ENCODE peak calls at places on chromosomes 3 and 15, in four cellular contexts. D is WTC11, Z is K562, F is HepG2. R is an unnamed sample.

GRCh38 chr3:147449669-147450068 is 40.5 kb downstream of the ZIC1 start:
- DNase-seq in F (no peak), D (no peak), Z (no peak), R (no peak)

GRCh38 chr3:171974986-171975837 is 64.2 kb upstream of the FNDC3B start:
- DNase-seq in F (no peak), D (no peak), Z (peak), R (no peak)

GRCh38 chr3:38165722-38166387 is 518 bp downstream of the OXSR1 start:
- DNase-seq in F (peak), D (no peak), Z (peak), R (peak)

GRCh38 chr3:61545716-61546115 is 15.7 kb upstream of the PTPRG start:
- DNase-seq in Z (no peak), F (no peak), D (no peak), R (no peak)

GRCh38 chr3:130705501-130705900 is 41.1 kb downstream of the PIK3R4 start:
- DNase-seq in Z (no peak), D (no peak), F (no peak), R (no peak)

GRCh38 chr3:130276203-130276803 is 69.2 kb upstream of the COL6A5 start:
- DNase-seq in D (no peak), F (peak), Z (peak), R (peak)

GRCh38 chr15:85688703-85689102 is 106.0 kb downstream of the KLHL25 start:
- DNase-seq in Z (no peak), F (no peak), D (no peak), R (no peak)

GRCh38 chr15:101407966-101408775 is 81.3 kb downstream of the PCSK6 start:
- DNase-seq in F (no peak), D (no peak), Z (no peak), R (no peak)

GRCh38 chr3:96000963-96001362 is 813.4 kb upstream of the EPHA6 start:
- DNase-seq in F (peak), Z (no peak), D (no peak), R (no peak)

GRCh38 chr15:85174521-85174920 is 192.9 kb downstream of the PDE8A start:
- DNase-seq in F (no peak), Z (no peak), D (no peak), R (no peak)

GRCh38 chr15:77715051-77715450 is 82.3 kb upstream of the LINGO1 start:
- DNase-seq in F (no peak), Z (no peak), D (no peak), R (no peak)

GRCh38 chr3:141326123-141326522 is 42.2 kb upstream of the ZBTB38 start:
- DNase-seq in F (no peak), D (no peak), Z (no peak), R (no peak)

GRCh38 chr15:82306791-82307713 is 42.2 kb downstream of the GOLGA6L10 start:
- DNase-seq in F (no peak), D (no peak), Z (no peak), R (no peak)

GRCh38 chr15:37885651-37886050 is 48.8 kb upstream of the TMCO5A start:
- DNase-seq in F (no peak), D (no peak), Z (no peak), R (no peak)

GRCh38 chr15:58043192-58043903 is 22.2 kb downstream of the ALDH1A2 start:
- DNase-seq in F (peak), D (peak), Z (no peak), R (peak)

GRCh38 chr15:70096215-70096974 is 1.3 kb downstream of the TLE3 start:
- DNase-seq in Z (peak), F (no peak), D (peak), R (peak)

GRCh38 chr3:81434171-81434570 is 327.3 kb downstream of the GBE1 start:
- DNase-seq in D (no peak), F (no peak), Z (no peak), R (no peak)

GRCh38 chr15:80260566-80260965 is 8.6 kb upstream of the CTXND1 start:
- DNase-seq in Z (no peak), F (no peak), D (no peak), R (no peak)

GRCh38 chr15:60137711-60138396 is 133.7 kb downstream of the FOXB1 start:
- DNase-seq in D (no peak), F (no peak), Z (no peak), R (no peak)

GRCh38 chr3:13217736-13218540 is 144.7 kb upstream of the IQSEC1 start:
- DNase-seq in Z (no peak), D (no peak), F (peak), R (peak)

GRCh38 chr15:52137432-52138357 is 25.1 kb upstream of the BCL2L10 start:
- DNase-seq in D (no peak), Z (peak), F (peak), R (no peak)
- TF ChIP-seq NR3C1 in D (no peak), Z (no peak), F (no peak), R (no peak)

DNA sequence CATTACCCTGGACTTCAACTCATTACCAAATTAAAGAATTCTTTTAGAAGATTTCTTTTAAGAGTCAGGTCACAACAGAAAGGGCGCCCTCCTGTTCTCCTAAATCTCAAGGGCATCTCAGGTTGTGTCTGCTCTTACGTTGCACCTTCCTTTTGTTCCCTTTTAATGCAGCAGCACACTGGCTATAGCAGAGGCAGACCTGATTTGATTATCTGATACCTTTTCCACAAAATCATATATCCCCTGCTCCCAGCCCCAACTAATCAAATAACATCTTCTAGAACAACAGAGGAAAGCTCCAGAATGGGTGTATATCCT is 40.1 kb downstream of the TIGIT start:
- DNase-seq in F (no peak), Z (no peak), D (no peak), R (no peak)
- TF ChIP-seq NR3C1 in F (no peak), Z (no peak), D (no peak), R (no peak)

GRCh38 chr15:67370206-67370954 is 115.8 kb downstream of the IQCH start:
- DNase-seq in Z (peak), D (no peak), F (no peak), R (no peak)
- TF ChIP-seq NR3C1 in Z (no peak), D (no peak), F (no peak), R (no peak)

GRCh38 chr3:5133689-5134088 is 11.6 kb downstream of the ARL8B start:
- DNase-seq in Z (no peak), D (no peak), F (no peak), R (no peak)

GRCh38 chr3:5136211-5136610 is 14.1 kb downstream of the ARL8B start:
- DNase-seq in F (no peak), D (no peak), Z (no peak), R (no peak)

GRCh38 chr3:5128861-5129260 is 6.8 kb downstream of the ARL8B start:
- DNase-seq in F (no peak), Z (no peak), D (no peak), R (no peak)

GRCh38 chr3:5136619-5137429 is 14.7 kb downstream of the ARL8B start:
- DNase-seq in Z (peak), D (no peak), F (peak), R (peak)

DNA sequence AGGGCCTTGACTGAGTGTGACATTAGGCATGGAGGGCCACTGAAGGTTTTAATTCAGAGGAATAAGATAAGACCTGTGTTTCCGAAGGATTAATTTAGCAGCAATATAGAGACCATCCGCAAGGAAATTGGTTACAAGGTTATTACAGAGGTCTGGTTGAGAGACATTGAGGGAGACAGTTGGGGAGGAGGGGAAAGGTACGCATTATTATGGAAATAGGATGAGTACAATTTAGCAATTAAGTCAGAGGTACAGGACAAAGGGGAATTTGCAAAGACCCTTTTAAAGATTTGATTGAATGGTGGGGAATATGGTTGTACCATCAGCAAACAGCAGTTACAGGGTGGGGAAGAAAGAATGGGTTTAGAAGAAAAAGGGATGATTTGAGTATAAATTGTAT is 11.1 kb downstream of the ARL8B start:
- DNase-seq in Z (no peak), F (no peak), D (no peak), R (no peak)
- TF ChIP-seq NR3C1 in Z (no peak), F (no peak), D (no peak), R (no peak)

GRCh38 chr3:195133462-195133861 is 137.5 kb downstream of the XXYLT1 start:
- DNase-seq in Z (no peak), F (no peak), D (no peak), R (no peak)
- TF ChIP-seq NR3C1 in Z (no peak), F (no peak), D (no peak), R (no peak)

GRCh38 chr3:8982509-8982908 is 19.2 kb upstream of the RAD18 start:
- DNase-seq in F (no peak), Z (no peak), D (no peak), R (no peak)
- TF ChIP-seq NR3C1 in F (no peak), Z (no peak), D (no peak), R (no peak)

DNA sequence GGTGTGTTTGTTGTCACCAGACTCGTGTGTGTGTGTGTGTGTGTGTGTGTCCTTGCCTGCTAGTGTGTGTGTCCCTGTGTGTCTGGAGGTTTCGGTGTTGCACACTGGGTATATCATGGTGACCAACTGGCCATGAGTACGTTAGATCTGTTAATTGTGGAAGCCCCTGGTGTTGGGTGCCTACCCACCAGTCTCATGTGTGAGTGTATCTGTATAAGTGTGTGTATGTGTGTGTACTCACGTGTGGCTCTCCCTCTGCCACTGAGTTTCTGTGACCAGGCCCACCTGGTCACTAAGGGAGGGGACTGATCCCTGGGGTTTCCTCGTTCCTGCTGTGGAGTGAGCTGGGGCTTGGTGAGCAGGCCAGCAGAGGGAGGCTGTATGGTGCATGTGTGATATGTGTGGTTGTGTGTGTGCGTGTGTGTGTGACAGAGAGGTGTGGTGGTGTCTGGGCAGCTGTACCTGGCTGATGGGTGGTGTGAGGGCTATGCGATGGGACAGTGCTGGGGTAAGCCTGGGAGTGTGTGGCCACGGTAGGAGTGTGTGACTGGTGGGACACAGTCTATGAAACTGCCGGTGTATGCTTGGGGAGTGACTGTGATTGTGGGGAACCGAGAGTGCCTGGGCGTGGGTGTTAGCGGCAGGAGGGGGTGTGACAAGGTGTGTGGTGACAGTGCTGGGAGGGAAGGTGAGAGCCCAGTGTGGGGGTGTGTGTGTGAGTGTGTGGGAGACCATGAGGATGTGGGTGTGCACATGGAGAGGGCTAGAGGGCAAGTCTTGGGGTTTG is 1.9 kb downstream of the PRKCD start:
- DNase-seq in F (no peak), Z (peak), D (no peak), R (no peak)
- TF ChIP-seq NR3C1 in F (no peak), Z (no peak), D (no peak), R (no peak)

DNA sequence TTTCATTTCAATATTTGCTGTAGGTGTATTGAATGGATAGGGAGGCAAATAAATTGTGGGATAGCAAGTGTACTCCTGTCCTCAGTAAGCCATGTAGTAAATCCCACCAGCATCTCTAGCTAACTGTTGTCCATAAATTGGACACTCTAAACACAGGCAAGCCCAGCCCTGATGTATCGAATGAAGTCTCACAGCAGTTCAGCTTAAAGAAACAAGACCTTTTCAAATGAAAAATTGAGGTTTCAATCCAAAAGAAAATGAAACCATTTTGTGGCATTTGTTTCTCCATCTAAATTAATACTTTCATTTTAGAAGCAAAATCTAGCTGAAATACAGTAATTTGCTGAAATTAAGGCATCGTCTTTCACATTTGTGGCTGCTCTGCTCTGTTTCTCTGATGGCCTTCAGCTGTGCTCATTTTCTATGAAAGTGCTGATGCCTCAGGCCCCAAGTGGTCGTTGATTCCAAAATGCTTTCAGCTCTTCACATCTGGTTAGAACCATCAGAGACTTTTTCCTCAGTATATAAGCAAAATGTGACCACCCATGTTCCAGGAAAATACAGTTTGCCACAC is 245.1 kb downstream of the ZMAT3 start:
- DNase-seq in F (no peak), Z (no peak), D (no peak), R (no peak)
- TF ChIP-seq NR3C1 in F (no peak), Z (no peak), D (no peak), R (no peak)

R was measured in A549.